ENCODE peak calls at places on chromosome 18, in seven cellular contexts. One of them, this sample, is unnamed.

GRCh38 chr18:12768622-12769021 is 65.8 kb downstream of the PSMG2 start:
- DNase-seq in CD4-positive, alpha-beta T cell: no peak
- DNase-seq in cardiac muscle cell: no peak
- DNase-seq in HEK293T: no peak
- DNase-seq in NCI-H2171: no peak
- DNase-seq in fibroblast of the conjunctiva: no peak
- DNase-seq in NCI-H524 treated with DMSO at 0.1 percent for 48 hours: no peak
- DNase-seq in this sample: no peak

GRCh38 chr18:58682429-58683069 is 11.3 kb downstream of the MALT1 start:
- DNase-seq in CD4-positive, alpha-beta T cell: no peak
- DNase-seq in cardiac muscle cell: peak; percentile 72
- DNase-seq in HEK293T: peak; percentile 13
- DNase-seq in NCI-H2171: no peak
- DNase-seq in fibroblast of the conjunctiva: peak; percentile 85
- DNase-seq in NCI-H524 treated with DMSO at 0.1 percent for 48 hours: no peak
- DNase-seq in this sample: no peak

GRCh38 chr18:42444349-42444748 is 489.3 kb downstream of the PIK3C3 start:
- DNase-seq in CD4-positive, alpha-beta T cell: no peak
- DNase-seq in cardiac muscle cell: no peak
- DNase-seq in HEK293T: no peak
- DNase-seq in NCI-H2171: no peak
- DNase-seq in fibroblast of the conjunctiva: no peak
- DNase-seq in NCI-H524 treated with DMSO at 0.1 percent for 48 hours: no peak
- DNase-seq in this sample: no peak

GRCh38 chr18:26639149-26639548 is 90.8 kb upstream of the KCTD1 start:
- DNase-seq in CD4-positive, alpha-beta T cell: no peak
- DNase-seq in cardiac muscle cell: no peak
- DNase-seq in HEK293T: no peak
- DNase-seq in NCI-H2171: no peak
- DNase-seq in fibroblast of the conjunctiva: no peak
- DNase-seq in NCI-H524 treated with DMSO at 0.1 percent for 48 hours: no peak
- DNase-seq in this sample: no peak

GRCh38 chr18:65214456-65214855 is 536.4 kb upstream of the CDH7 start:
- DNase-seq in CD4-positive, alpha-beta T cell: no peak
- DNase-seq in cardiac muscle cell: no peak
- DNase-seq in HEK293T: no peak
- DNase-seq in NCI-H2171: no peak
- DNase-seq in fibroblast of the conjunctiva: no peak
- DNase-seq in NCI-H524 treated with DMSO at 0.1 percent for 48 hours: no peak
- DNase-seq in this sample: no peak

GRCh38 chr18:68431922-68432198 is 283.0 kb downstream of the TMX3 start:
- DNase-seq in CD4-positive, alpha-beta T cell: no peak
- DNase-seq in cardiac muscle cell: no peak
- DNase-seq in HEK293T: no peak
- DNase-seq in NCI-H2171: no peak
- DNase-seq in fibroblast of the conjunctiva: no peak
- DNase-seq in NCI-H524 treated with DMSO at 0.1 percent for 48 hours: no peak
- DNase-seq in this sample: no peak

GRCh38 chr18:53909668-53910067 is 314.8 kb downstream of the MBD2 start:
- DNase-seq in CD4-positive, alpha-beta T cell: no peak
- DNase-seq in cardiac muscle cell: no peak
- DNase-seq in HEK293T: peak; percentile 18
- DNase-seq in NCI-H2171: no peak
- DNase-seq in fibroblast of the conjunctiva: no peak
- DNase-seq in NCI-H524 treated with DMSO at 0.1 percent for 48 hours: no peak
- DNase-seq in this sample: peak; percentile 10

GRCh38 chr18:48942086-48942485 is 8.7 kb downstream of the SMAD7 start:
- DNase-seq in CD4-positive, alpha-beta T cell: no peak
- DNase-seq in cardiac muscle cell: no peak
- DNase-seq in HEK293T: no peak
- DNase-seq in NCI-H2171: no peak
- DNase-seq in fibroblast of the conjunctiva: no peak
- DNase-seq in NCI-H524 treated with DMSO at 0.1 percent for 48 hours: no peak
- DNase-seq in this sample: no peak